ENCODE peak calls at places on chromosomes 4 and X, in four cellular contexts. S is lung, X is iris pigment epithelial cell, G is astrocyte of the spinal cord. J is an unnamed sample.

GRCh38 chr4:112770111-112770510 is 133.2 kb downstream of the LARP7 start:
- DNase-seq in X (no peak), S (no peak), G (no peak), J (no peak)

GRCh38 chr4:56861365-56861764 is 39.9 kb upstream of the SPINK2 start:
- DNase-seq in G (peak), X (peak), S (no peak), J (no peak)

GRCh38 chr4:101349346-101350064 is 2.2 kb upstream of the PPP3CA start:
- DNase-seq in S (peak), G (no peak), X (no peak), J (peak)

GRCh38 chr4:123390846-123391456 is 5.6 kb upstream of the SPRY1 start:
- DNase-seq in X (peak), S (no peak), G (peak), J (no peak)

GRCh38 chr4:37872310-37872988 is 18.4 kb upstream of the TBC1D1 start:
- DNase-seq in S (no peak), G (no peak), X (peak), J (no peak)

GRCh38 chr4:183118585-183118984 is 19.5 kb downstream of the WWC2 start:
- DNase-seq in X (peak), S (no peak), G (peak), J (peak)

GRCh38 chr4:133424611-133425010 is 275.5 kb downstream of the PCDH10 start:
- DNase-seq in G (no peak), X (no peak), S (no peak), J (no peak)

GRCh38 chrX:134633832-134634231 is 24.4 kb downstream of the PLAC1 start:
- DNase-seq in G (no peak), S (no peak), X (no peak), J (no peak)

GRCh38 chr4:166202991-166203390 is 330.0 kb downstream of the TLL1 start:
- DNase-seq in G (no peak), X (no peak), S (no peak), J (no peak)

GRCh38 chr4:16125571-16126445 is 42.0 kb upstream of the PROM1 start:
- DNase-seq in S (no peak), X (no peak), G (no peak), J (no peak)

GRCh38 chr4:155667538-155668511 is 1.2 kb downstream of the GUCY1A1 start:
- DNase-seq in X (peak), G (peak), S (peak), J (peak)

GRCh38 chr4:56156141-56156540 is 207.4 kb downstream of the CEP135 start:
- DNase-seq in X (no peak), G (no peak), S (no peak), J (no peak)

GRCh38 chr4:86935499-86935832 is 655 bp downstream of the AFF1 start:
- DNase-seq in X (no peak), S (peak), G (no peak), J (no peak)

GRCh38 chr4:29153642-29154041 is 1566.5 kb upstream of the PCDH7 start:
- DNase-seq in X (no peak), S (no peak), G (no peak), J (no peak)

GRCh38 chr4:188032583-188032982 is 37.0 kb downstream of the ZFP42 start:
- DNase-seq in S (no peak), G (no peak), X (no peak), J (no peak)

GRCh38 chr4:176902710-176903323 is 110.1 kb upstream of the VEGFC start:
- DNase-seq in S (no peak), G (peak), X (peak), J (peak)

GRCh38 chr4:106266201-106266600 is 49.8 kb downstream of the TBCK start:
- DNase-seq in S (no peak), X (peak), G (peak), J (peak)

GRCh38 chrX:10022580-10023245 is 55.6 kb downstream of the CLDN34 start:
- DNase-seq in X (peak), G (peak), S (peak), J (peak)

J was measured in H4.